ENCODE peak calls at places on chromosome 10, in eight cellular contexts. R, E, V, B, Y, Q, M and T are unnamed samples.

GRCh38 chr10:132027423-132027983 is 38.2 kb upstream of the JAKMIP3 start:
- DNase-seq in R (no peak), E (no peak), V (peak; percentile 35), B (no peak), Y (no peak), Q (no peak), M (peak; percentile 20), T (no peak)

GRCh38 chr10:12396567-12396966 is 47.2 kb downstream of the CAMK1D start:
- DNase-seq in R (no peak), E (no peak), V (no peak), B (no peak), Y (no peak), Q (peak; percentile 53), M (no peak), T (peak; percentile 55)

GRCh38 chr10:115093286-115093775 is at the start of gene ATRNL1:
- DNase-seq in R (peak; percentile 24), E (peak; percentile 55), V (no peak), B (no peak), Y (no peak), Q (no peak), M (peak; percentile 9), T (no peak)

GRCh38 chr10:79024296-79024695 is 44.5 kb upstream of the ZMIZ1 start:
- DNase-seq in R (no peak), E (no peak), V (no peak), B (no peak), Y (no peak), Q (peak; percentile 36), M (no peak), T (no peak)

GRCh38 chr10:110528224-110528997 is 30.7 kb downstream of the DUSP5 start:
- DNase-seq in R (no peak), E (no peak), V (no peak), B (no peak), Y (no peak), Q (no peak), M (no peak), T (no peak)

GRCh38 chr10:99809931-99810615 is 27.6 kb downstream of the ABCC2 start:
- DNase-seq in R (no peak), E (no peak), V (no peak), B (peak; percentile 19), Y (no peak), Q (no peak), M (peak; percentile 83), T (no peak)

GRCh38 chr10:47311193-47311899 is 10.9 kb upstream of the GDF2 start:
- DNase-seq in R (peak; percentile 9), E (no peak), V (peak; percentile 41), B (no peak), Y (peak; percentile 57), Q (no peak), M (no peak), T (no peak)

GRCh38 chr10:50807851-50808776 is 68.4 kb downstream of the ASAH2B start:
- DNase-seq in R (peak; percentile 21), E (no peak), V (no peak), B (no peak), Y (no peak), Q (no peak), M (no peak), T (no peak)

GRCh38 chr10:95363303-95363912 is 72.6 kb upstream of the PDLIM1 start:
- DNase-seq in R (peak; percentile 70), E (peak; percentile 54), V (peak; percentile 80), B (peak; percentile 82), Y (peak; percentile 49), Q (no peak), M (peak; percentile 80), T (peak; percentile 37)

GRCh38 chr10:21402606-21403083 is 122.8 kb downstream of the SKIDA1 start:
- DNase-seq in R (no peak), E (no peak), V (peak; percentile 59), B (no peak), Y (no peak), Q (no peak), M (peak; percentile 48), T (no peak)

GRCh38 chr10:102067091-102067916 is 2.2 kb downstream of the HPS6 start:
- DNase-seq in R (no peak), E (no peak), V (no peak), B (no peak), Y (no peak), Q (no peak), M (no peak), T (no peak)

GRCh38 chr10:120415709-120416330 is 41.2 kb upstream of the PLPP4 start:
- DNase-seq in R (no peak), E (no peak), V (peak; percentile 88), B (no peak), Y (no peak), Q (no peak), M (no peak), T (no peak)

GRCh38 chr10:28054211-28054888 is 55.5 kb upstream of the ODAD2 start:
- DNase-seq in R (no peak), E (no peak), V (peak; percentile 90), B (no peak), Y (no peak), Q (no peak), M (peak; percentile 97), T (no peak)

GRCh38 chr10:96021332-96021731 is 22.1 kb upstream of the CCNJ start:
- DNase-seq in R (no peak), E (no peak), V (no peak), B (no peak), Y (no peak), Q (no peak), M (no peak), T (no peak)

GRCh38 chr10:73655990-73656298 is at the start of gene SYNPO2L:
- DNase-seq in R (no peak), E (no peak), V (no peak), B (no peak), Y (no peak), Q (no peak), M (no peak), T (no peak)

DNA sequence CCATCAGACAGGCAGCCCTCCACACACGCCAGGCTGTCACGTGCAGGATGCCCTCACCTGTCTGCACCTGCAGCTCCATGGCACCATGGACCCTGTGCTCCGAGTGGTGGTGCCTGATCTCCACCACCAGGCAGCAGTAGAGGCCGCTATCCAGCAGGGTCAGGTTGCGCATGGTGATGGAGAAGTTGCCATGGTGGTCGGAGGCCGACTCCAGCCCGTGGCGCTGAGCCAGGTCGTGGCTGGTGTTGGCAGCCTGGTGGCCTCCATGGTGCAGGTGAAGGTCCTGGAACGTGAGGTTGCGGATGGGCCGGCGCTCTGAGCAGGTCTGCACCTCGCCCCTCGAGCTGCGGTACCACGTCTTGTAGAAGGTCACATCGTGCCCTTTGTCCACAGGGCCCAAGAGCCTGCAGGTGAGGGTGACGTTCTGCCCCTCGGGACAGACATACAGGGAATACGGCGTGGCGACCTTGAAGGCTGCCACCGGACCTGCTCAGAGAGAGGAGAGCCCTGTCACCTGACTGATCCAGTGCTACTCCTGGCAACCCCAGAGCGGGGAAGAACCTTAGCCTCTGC is 11.7 kb downstream of the VSIR start:
- DNase-seq in R (no peak), E (no peak), V (no peak), B (no peak), Y (no peak), Q (no peak), M (no peak), T (no peak)
- TF ChIP-seq CTCF in R (no peak), E (no peak), V (no peak), B (no peak), Y (no peak), Q (no peak), M (no peak), T (no peak)

DNA sequence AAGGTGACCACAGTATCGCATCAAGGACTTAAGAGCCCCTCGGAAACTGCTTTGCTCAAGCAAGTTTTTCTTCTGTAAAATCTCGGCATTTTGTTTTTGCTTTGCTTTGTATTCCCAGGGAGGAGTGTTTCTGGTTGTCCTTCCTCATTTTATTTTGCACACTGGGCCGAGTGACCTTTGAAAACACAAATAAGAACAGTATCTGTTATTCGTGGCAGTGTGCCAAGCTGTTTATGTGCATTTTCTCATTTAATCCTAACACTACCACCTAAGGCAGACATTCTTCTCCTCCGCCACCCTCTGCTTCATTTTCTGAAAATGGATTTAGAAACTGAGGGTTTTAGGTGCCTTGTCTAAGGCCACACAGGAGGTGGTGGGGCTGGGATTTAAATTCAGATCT is 218.5 kb downstream of the TCF7L2 start:
- DNase-seq in R (no peak), E (no peak), V (no peak), B (no peak), Y (no peak), Q (no peak), M (no peak), T (no peak)
- TF ChIP-seq CTCF in R (no peak), E (no peak), V (no peak), B (no peak), Y (no peak), Q (no peak), M (no peak), T (no peak)

DNA sequence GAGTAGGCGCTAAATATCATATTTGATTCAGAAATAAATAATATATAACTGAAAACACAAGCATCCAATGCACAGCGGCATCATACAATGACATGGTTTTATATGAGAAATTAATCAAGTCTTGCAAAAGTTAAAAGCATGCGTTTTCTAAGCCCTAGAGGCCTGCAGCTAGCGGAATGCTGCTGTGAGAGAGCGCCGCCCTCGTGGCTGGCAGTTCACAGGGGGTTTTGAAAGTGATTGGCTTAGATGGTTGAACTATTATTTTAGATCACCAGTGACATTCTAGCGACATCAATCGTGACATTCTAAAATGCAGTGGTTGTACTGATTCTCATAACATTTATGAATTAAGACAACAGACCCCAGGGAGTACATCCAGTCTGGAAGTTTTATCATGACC is 235.2 kb upstream of the MGMT start:
- DNase-seq in R (no peak), E (no peak), V (no peak), B (no peak), Y (no peak), Q (no peak), M (no peak), T (no peak)
- TF ChIP-seq CTCF in R (no peak), E (no peak), V (peak; percentile 29), B (no peak), Y (no peak), Q (no peak), M (no peak), T (no peak)

GRCh38 chr10:11144626-11145497 is 127.2 kb downstream of the CELF2 start:
- DNase-seq in R (no peak), E (no peak), V (no peak), B (no peak), Y (no peak), Q (no peak), M (no peak), T (no peak)

GRCh38 chr10:11140963-11141362 is 123.3 kb downstream of the CELF2 start:
- DNase-seq in R (no peak), E (no peak), V (no peak), B (no peak), Y (no peak), Q (no peak), M (no peak), T (no peak)

GRCh38 chr10:11141571-11142091 is 124.0 kb downstream of the CELF2 start:
- DNase-seq in R (no peak), E (no peak), V (no peak), B (no peak), Y (no peak), Q (no peak), M (no peak), T (no peak)

GRCh38 chr10:11143240-11143639 is 125.6 kb downstream of the CELF2 start:
- DNase-seq in R (no peak), E (no peak), V (no peak), B (no peak), Y (no peak), Q (no peak), M (no peak), T (no peak)

DNA sequence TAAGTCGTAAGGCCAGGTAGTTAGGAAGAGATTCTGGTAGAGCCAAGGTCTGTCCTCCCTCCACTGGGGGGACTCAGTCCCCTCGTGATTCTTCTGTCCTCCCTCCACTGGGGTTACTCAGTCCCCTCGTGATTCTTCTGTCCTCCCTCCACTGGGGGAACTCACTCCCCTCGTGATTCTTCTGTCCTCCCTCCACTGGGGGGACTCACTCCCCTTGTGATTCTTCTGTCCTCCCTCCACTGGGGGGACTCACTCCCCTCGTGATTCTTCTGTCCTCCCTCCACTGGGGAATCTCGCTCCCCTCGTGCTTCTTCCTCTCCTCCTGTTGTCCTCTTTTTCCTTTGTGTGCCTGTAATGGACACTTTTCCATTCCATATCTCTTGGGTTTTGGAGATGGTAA is 125.1 kb downstream of the CELF2 start:
- DNase-seq in R (no peak), E (no peak), V (no peak), B (no peak), Y (no peak), Q (no peak), M (no peak), T (no peak)
- TF ChIP-seq CTCF in R (no peak), E (no peak), V (no peak), B (no peak), Y (no peak), Q (no peak), M (no peak), T (no peak)